ENCODE peak calls at places on chromosomes 12 and 14, in five cellular contexts. C is cardiac muscle cell, J is ELR, T is frontal cortex, U is midbrain. R is an unnamed sample.

GRCh38 chr14:75578786-75579781 is 664 bp downstream of the FLVCR2 start:
- DNase-seq in C (no peak), J (no peak), T (peak), U (no peak), R (no peak)

GRCh38 chr12:27334052-27334720 is 1.6 kb downstream of the BMAL2 start:
- DNase-seq in C (no peak), J (peak), T (no peak), U (no peak), R (no peak)

GRCh38 chr12:23421556-23421955 is 527.9 kb downstream of the SOX5 start:
- DNase-seq in C (no peak), J (no peak), T (no peak), U (no peak), R (no peak)

GRCh38 chr12:107485731-107486130 is 199.9 kb upstream of the PWP1 start:
- DNase-seq in C (no peak), J (no peak), T (no peak), U (no peak), R (no peak)

GRCh38 chr12:38538319-38538718 is 221.7 kb downstream of the ALG10B start:
- DNase-seq in C (no peak), J (no peak), T (no peak), U (no peak), R (no peak)

GRCh38 chr12:50222275-50222783 is 55.2 kb upstream of the CERS5 start:
- DNase-seq in C (peak), J (peak), T (peak), U (peak), R (peak)

GRCh38 chr14:60972295-60972694 is 8.6 kb downstream of the TRMT5 start:
- DNase-seq in C (no peak), J (no peak), T (no peak), U (no peak), R (no peak)

GRCh38 chr12:63967781-63968180 is 123.3 kb downstream of the SRGAP1 start:
- DNase-seq in C (no peak), J (peak), T (no peak), U (no peak), R (no peak)

GRCh38 chr14:95428557-95428956 is 87.9 kb downstream of the SYNE3 start:
- DNase-seq in C (no peak), J (no peak), T (no peak), U (no peak), R (no peak)

GRCh38 chr12:69002969-69003368 is 70.0 kb upstream of the CPM start:
- DNase-seq in C (no peak), J (no peak), T (no peak), U (no peak), R (no peak)

GRCh38 chr12:16198884-16199283 is 78.6 kb downstream of the SLC15A5 start:
- DNase-seq in C (no peak), J (no peak), T (no peak), U (no peak), R (no peak)

GRCh38 chr14:58637391-58638230 is at the start of gene DACT1:
- DNase-seq in C (peak), J (peak), T (peak), U (peak), R (peak)

GRCh38 chr12:123119808-123120207 is 31.1 kb downstream of the PITPNM2 start:
- DNase-seq in C (no peak), J (no peak), T (no peak), U (no peak), R (no peak)

GRCh38 chr14:55348766-55349453 is 62.7 kb downstream of the ATG14 start:
- DNase-seq in C (no peak), J (no peak), T (no peak), U (no peak), R (no peak)

GRCh38 chr14:69547701-69548348 is 26.8 kb downstream of the CCDC177 start:
- DNase-seq in C (peak), J (peak), T (no peak), U (no peak), R (peak)

GRCh38 chr12:59396519-59396918 is 199.3 kb upstream of the SLC16A7 start:
- DNase-seq in C (no peak), J (no peak), T (no peak), U (no peak), R (no peak)

GRCh38 chr14:98234208-98234607 is 1037.8 kb downstream of the BCL11B start:
- DNase-seq in C (no peak), J (no peak), T (no peak), U (no peak), R (no peak)

GRCh38 chr12:27013606-27014084 is 539 bp downstream of the TM7SF3 start:
- DNase-seq in C (peak), J (peak), T (no peak), U (peak), R (no peak)

GRCh38 chr14:100056431-100056830 is 8.8 kb upstream of the EVL start:
- DNase-seq in C (peak), J (no peak), T (no peak), U (no peak), R (no peak)

GRCh38 chr14:91320266-91320665 is 75.8 kb upstream of the GPR68 start:
- DNase-seq in C (no peak), J (no peak), T (no peak), U (no peak), R (no peak)

GRCh38 chr14:103733651-103734050 is 18.0 kb downstream of the ZFYVE21 start:
- DNase-seq in C (no peak), J (peak), T (no peak), U (no peak), R (no peak)

GRCh38 chr12:79071498-79071897 is 206.9 kb downstream of the SYT1 start:
- DNase-seq in C (no peak), J (no peak), T (no peak), U (no peak), R (no peak)

GRCh38 chr14:60977848-60978247 is 3.0 kb downstream of the TRMT5 start:
- DNase-seq in C (peak), J (no peak), T (no peak), U (no peak), R (no peak)

GRCh38 chr12:88142610-88142991 is 494 bp downstream of the TMTC3 start:
- DNase-seq in C (no peak), J (no peak), T (no peak), U (no peak), R (peak)

GRCh38 chr14:81889529-81889928 is 355.9 kb upstream of the SEL1L start:
- DNase-seq in C (no peak), J (no peak), T (no peak), U (no peak), R (no peak)

GRCh38 chr14:98984719-98985041 is 287.3 kb downstream of the BCL11B start:
- DNase-seq in C (no peak), J (no peak), T (no peak), U (no peak), R (no peak)

GRCh38 chr12:66111605-66112004 is 18.9 kb downstream of the LLPH start:
- DNase-seq in C (peak), J (no peak), T (no peak), U (no peak), R (no peak)

GRCh38 chr14:80522936-80523335 is 311.6 kb upstream of the DIO2 start:
- DNase-seq in C (no peak), J (no peak), T (no peak), U (peak), R (no peak)

GRCh38 chr14:105118646-105119409 is 49.7 kb downstream of the JAG2 start:
- DNase-seq in C (no peak), J (no peak), T (no peak), U (no peak), R (peak)

GRCh38 chr12:69966409-69966808 is 141.4 kb downstream of the MYRFL start:
- DNase-seq in C (peak), J (peak), T (no peak), U (no peak), R (no peak)

GRCh38 chr12:131714759-131715158 is 3.9 kb downstream of the SFSWAP start:
- DNase-seq in C (no peak), J (no peak), T (no peak), U (no peak), R (no peak)